ENCODE peak calls at places on chromosome 18, in nine cellular contexts. Q, S, E, U, F, C, W, R and K are unnamed samples.

GRCh38 chr18:35267809-35268208 is 22.2 kb downstream of the ZSCAN30 start:
- DNase-seq in Q (no peak), S (no peak), E (no peak), U (peak), F (peak), C (no peak), W (no peak), R (no peak), K (peak)

GRCh38 chr18:12394428-12394827 is 13.3 kb upstream of the PRELID3A start:
- DNase-seq in Q (peak), S (no peak), E (no peak), U (no peak), F (no peak), C (no peak), W (no peak), R (peak), K (no peak)

GRCh38 chr18:31294199-31294747 is 23.7 kb upstream of the DSG1 start:
- DNase-seq in Q (no peak), S (no peak), E (no peak), U (no peak), F (no peak), C (no peak), W (no peak), R (peak), K (no peak)

GRCh38 chr18:2913398-2914005 is 66.7 kb downstream of the EMILIN2 start:
- DNase-seq in Q (no peak), S (no peak), E (no peak), U (no peak), F (no peak), C (no peak), W (no peak), R (peak), K (no peak)

GRCh38 chr18:2409906-2410305 is 161.4 kb downstream of the METTL4 start:
- DNase-seq in Q (no peak), S (no peak), E (no peak), U (no peak), F (no peak), C (no peak), W (no peak), R (no peak), K (no peak)

GRCh38 chr18:23135679-23136325 is 517 bp downstream of the CABLES1 start:
- DNase-seq in Q (peak), S (peak), E (no peak), U (peak), F (peak), C (peak), W (no peak), R (peak), K (peak)

GRCh38 chr18:77055429-77056310 is 76.9 kb downstream of the MBP start:
- DNase-seq in Q (no peak), S (no peak), E (no peak), U (no peak), F (peak), C (no peak), W (no peak), R (no peak), K (no peak)

GRCh38 chr18:63160172-63160995 is 159.2 kb downstream of the BCL2 start:
- DNase-seq in Q (no peak), S (no peak), E (no peak), U (no peak), F (no peak), C (no peak), W (no peak), R (no peak), K (no peak)

GRCh38 chr18:49127606-49128190 is 176.9 kb upstream of the SMAD7 start:
- DNase-seq in Q (no peak), S (no peak), E (no peak), U (no peak), F (no peak), C (no peak), W (no peak), R (no peak), K (no peak)

GRCh38 chr18:50616484-50617048 is 56.7 kb downstream of the MAPK4 start:
- DNase-seq in Q (no peak), S (no peak), E (no peak), U (no peak), F (no peak), C (no peak), W (no peak), R (no peak), K (no peak)

GRCh38 chr18:45359275-45360009 is 255.8 kb upstream of the SLC14A2 start:
- DNase-seq in Q (no peak), S (no peak), E (no peak), U (no peak), F (peak), C (no peak), W (no peak), R (peak), K (no peak)